ENCODE peak calls at places on chromosomes 4 and X, in four cellular contexts. H, K, Y and N are unnamed samples.

GRCh38 chr4:35228318-35228717 is 1016.0 kb downstream of the ARAP2 start:
- DNase-seq in H (no peak), K (no peak), Y (no peak), N (no peak)

GRCh38 chrX:154373340-154374306 is 811 bp downstream of the FLNA start:
- DNase-seq in H (peak; percentile 80), K (no peak), Y (peak; percentile 43), N (no peak)

GRCh38 chr4:3715251-3716033 is 50.7 kb upstream of the ADRA2C start:
- DNase-seq in H (no peak), K (no peak), Y (no peak), N (no peak)

GRCh38 chr4:6250235-6250983 is 19.2 kb upstream of the WFS1 start:
- DNase-seq in H (peak; percentile 62), K (peak; percentile 75), Y (peak; percentile 80), N (no peak)

GRCh38 chr4:186144596-186145569 is 40.4 kb downstream of the FAM149A start:
- DNase-seq in H (peak; percentile 36), K (peak; percentile 26), Y (peak; percentile 64), N (no peak)

GRCh38 chr4:115113382-115114106 is at the start of gene NDST4:
- DNase-seq in H (peak; percentile 8), K (no peak), Y (peak; percentile 9), N (no peak)

GRCh38 chrX:1323315-1323714 is 13.3 kb upstream of the IL3RA start:
- DNase-seq in H (peak; percentile 65), K (peak; percentile 52), Y (no peak), N (peak; percentile 52)

GRCh38 chr4:113885291-113885690 is 94.2 kb downstream of the ARSJ start:
- DNase-seq in H (no peak), K (no peak), Y (no peak), N (no peak)

GRCh38 chr4:74133786-74134499 is 24.0 kb upstream of the MTHFD2L start:
- DNase-seq in H (peak; percentile 75), K (peak; percentile 73), Y (peak; percentile 82), N (peak; percentile 28)

GRCh38 chr4:12933760-12934221 is 550.3 kb downstream of the RAB28 start:
- DNase-seq in H (no peak), K (no peak), Y (no peak), N (no peak)

GRCh38 chr4:100828364-100828763 is 310.5 kb upstream of the EMCN start:
- DNase-seq in H (no peak), K (no peak), Y (no peak), N (no peak)

GRCh38 chr4:173794662-173795061 is 264.6 kb upstream of the HAND2 start:
- DNase-seq in H (no peak), K (no peak), Y (peak; percentile 37), N (no peak)

GRCh38 chr4:132266374-132266773 is 882.7 kb upstream of the PCDH10 start:
- DNase-seq in H (no peak), K (peak; percentile 93), Y (no peak), N (no peak)

GRCh38 chrX:107541244-107541643 is 87.1 kb upstream of the PRPS1 start:
- DNase-seq in H (no peak), K (peak; percentile 18), Y (peak; percentile 24), N (no peak)

GRCh38 chr4:89563431-89563830 is 255.8 kb upstream of the GPRIN3 start:
- DNase-seq in H (no peak), K (no peak), Y (no peak), N (no peak)

GRCh38 chr4:98780111-98780549 is 121.7 kb upstream of the TSPAN5 start:
- DNase-seq in H (no peak), K (no peak), Y (no peak), N (no peak)

GRCh38 chrX:150848914-150849365 is 49.5 kb downstream of the CD99L2 start:
- DNase-seq in H (peak; percentile 43), K (no peak), Y (no peak), N (no peak)

GRCh38 chrX:45621356-45622041 is 420.8 kb upstream of the DIPK2B start:
- DNase-seq in H (no peak), K (no peak), Y (peak; percentile 73), N (no peak)

GRCh38 chrX:24282381-24283121 is 31.3 kb downstream of the SUPT20HL2 start:
- DNase-seq in H (no peak), K (no peak), Y (no peak), N (no peak)

GRCh38 chrX:16836371-16836770 is 33.8 kb downstream of the RBBP7 start:
- DNase-seq in H (no peak), K (no peak), Y (no peak), N (no peak)

GRCh38 chr4:107689912-107690587 is 30.0 kb downstream of the PAPSS1 start:
- DNase-seq in H (peak; percentile 1), K (no peak), Y (peak; percentile 90), N (no peak)

GRCh38 chrX:103628386-103629290 is at the start of gene TCEAL1:
- DNase-seq in H (peak; percentile 76), K (peak; percentile 67), Y (no peak), N (peak; percentile 10)

GRCh38 chrX:11386001-11386523 is 92.8 kb downstream of the AMELX start:
- DNase-seq in H (no peak), K (no peak), Y (peak; percentile 43), N (no peak)

GRCh38 chr4:120070191-120070590 is 3.5 kb upstream of the MAD2L1 start:
- DNase-seq in H (no peak), K (no peak), Y (no peak), N (no peak)

GRCh38 chrX:14916017-14916674 is 42.9 kb downstream of the MOSPD2 start:
- DNase-seq in H (no peak), K (no peak), Y (peak; percentile 22), N (no peak)

GRCh38 chrX:68665502-68665901 is 18.0 kb downstream of the STARD8 start:
- DNase-seq in H (no peak), K (no peak), Y (no peak), N (no peak)

GRCh38 chr4:2320746-2321145 is 58.8 kb upstream of the MXD4 start:
- DNase-seq in H (no peak), K (no peak), Y (no peak), N (no peak)

GRCh38 chr4:176726803-176727202 is 65.9 kb downstream of the VEGFC start:
- DNase-seq in H (no peak), K (peak; percentile 13), Y (no peak), N (no peak)

GRCh38 chr4:34417160-34417559 is 1827.2 kb downstream of the ARAP2 start:
- DNase-seq in H (no peak), K (no peak), Y (no peak), N (no peak)

GRCh38 chrX:33339219-33339618 is 127.9 kb upstream of the DMD start:
- DNase-seq in H (no peak), K (no peak), Y (no peak), N (no peak)

GRCh38 chr4:143375326-143376073 is 38.8 kb downstream of the GAB1 start:
- DNase-seq in H (peak; percentile 6), K (peak; percentile 71), Y (peak; percentile 37), N (no peak)

GRCh38 chr4:99921174-99921573 is 25.2 kb downstream of the DNAJB14 start:
- DNase-seq in H (no peak), K (no peak), Y (no peak), N (no peak)

GRCh38 chrX:65463550-65463949 is 71.0 kb downstream of the LAS1L start:
- DNase-seq in H (no peak), K (no peak), Y (peak; percentile 15), N (no peak)

GRCh38 chrX:28135378-28136047 is 154.3 kb upstream of the DCAF8L1 start:
- DNase-seq in H (no peak), K (no peak), Y (no peak), N (no peak)

GRCh38 chr4:121138014-121138413 is 26.1 kb downstream of the TNIP3 start:
- DNase-seq in H (no peak), K (no peak), Y (no peak), N (no peak)

GRCh38 chr4:48196758-48197504 is 62.9 kb upstream of the TXK start:
- DNase-seq in H (no peak), K (peak; percentile 87), Y (no peak), N (no peak)

GRCh38 chr4:159134422-159134821 is 31.5 kb downstream of the RAPGEF2 start:
- DNase-seq in H (no peak), K (peak; percentile 22), Y (no peak), N (no peak)

GRCh38 chr4:38985363-38986065 is 46.7 kb downstream of the TMEM156 start:
- DNase-seq in H (no peak), K (peak; percentile 48), Y (no peak), N (no peak)

GRCh38 chrX:41921492-41922124 is 1.7 kb downstream of the CASK start:
- DNase-seq in H (peak; percentile 23), K (peak; percentile 18), Y (peak; percentile 19), N (no peak)

GRCh38 chrX:40773188-40773587 is 37.8 kb upstream of the MED14 start:
- DNase-seq in H (no peak), K (no peak), Y (no peak), N (no peak)